ENCODE peak calls at places on chromosomes 3 and 15, in ten cellular contexts. S is HepG2; C is brain microvascular endothelial cell; R is AG08395; F is AG08396; B is RCC 7860; D is activated CD4-positive, alpha-beta T cell treated with anti-CD3 and anti-CD28 coated beads for 24 hours; W is kidney tubule cell; H is A549; A is HFFc6. Q is an unnamed sample.
A peak's percentile ranks its signal among the peaks of the same experiment; 100 is the strongest.

GRCh38 chr3:50850639-50851511 is 176.1 kb downstream of the DOCK3 start:
- DNase-seq in D (no peak), B (no peak), R (no peak), H (no peak), W (no peak), C (no peak), A (no peak), F (no peak), S (no peak), Q (no peak)

GRCh38 chr3:15317164-15317477 is 15.3 kb downstream of the SH3BP5 start:
- DNase-seq in F (peak; percentile 42), R (peak; percentile 61), S (no peak), W (no peak), B (no peak), D (no peak), A (peak; percentile 34), H (no peak), C (peak; percentile 49), Q (no peak)

GRCh38 chr3:37293646-37294045 is 119.3 kb upstream of the LRRFIP2 start:
- DNase-seq in W (no peak), F (no peak), H (no peak), B (no peak), R (no peak), S (no peak), C (no peak), D (no peak), A (no peak), Q (no peak)

GRCh38 chr15:25684521-25685215 is 178.5 kb downstream of the ATP10A start:
- DNase-seq in R (peak; percentile 87), H (no peak), C (peak; percentile 78), F (peak; percentile 57), S (no peak), W (peak; percentile 59), A (peak; percentile 85), D (no peak), B (peak; percentile 70), Q (no peak)

GRCh38 chr3:56291244-56291680 is 177.0 kb downstream of the ERC2 start:
- DNase-seq in H (no peak), C (peak; percentile 76), W (peak; percentile 12), A (no peak), F (no peak), R (no peak), S (no peak), B (no peak), D (no peak), Q (no peak)

GRCh38 chr3:72746412-72747411 is 101.5 kb downstream of the SHQ1 start:
- DNase-seq in R (no peak), C (peak; percentile 20), F (no peak), D (no peak), A (peak; percentile 12), S (no peak), B (no peak), W (peak; percentile 13), H (no peak), Q (no peak)

GRCh38 chr15:32112101-32112500 is 81.8 kb downstream of the CHRNA7 start:
- DNase-seq in D (no peak), H (no peak), F (no peak), R (no peak), A (no peak), B (no peak), W (no peak), S (no peak), C (no peak), Q (no peak)

GRCh38 chr15:37109151-37109912 is 9.0 kb upstream of the MEIS2 start:
- DNase-seq in R (no peak), S (no peak), D (no peak), A (no peak), W (no peak), H (no peak), F (no peak), C (no peak), B (no peak), Q (no peak)

GRCh38 chr3:9468460-9468859 is 71.0 kb downstream of the SETD5 start:
- DNase-seq in R (no peak), S (no peak), H (no peak), W (peak; percentile 42), A (peak; percentile 11), C (peak; percentile 7), F (peak; percentile 21), B (no peak), D (no peak), Q (no peak)

GRCh38 chr3:176926688-176927087 is 270.6 kb downstream of the TBL1XR1 start:
- DNase-seq in S (no peak), W (no peak), A (no peak), D (no peak), B (no peak), R (no peak), C (no peak), F (no peak), H (no peak), Q (no peak)

GRCh38 chr15:35141743-35142356 is 56.8 kb upstream of the NANOGP8 start:
- DNase-seq in R (peak; percentile 71), S (peak; percentile 0), W (peak; percentile 13), D (no peak), F (peak; percentile 29), A (peak; percentile 77), C (peak; percentile 17), B (no peak), H (peak; percentile 55), Q (no peak)

GRCh38 chr15:51322622-51323296 is 15.6 kb downstream of the CYP19A1 start:
- DNase-seq in R (no peak), A (no peak), F (no peak), W (no peak), C (no peak), S (no peak), B (no peak), D (no peak), H (no peak), Q (no peak)

GRCh38 chr3:175356899-175357324 is 497.8 kb downstream of the NAALADL2 start:
- DNase-seq in D (no peak), R (no peak), A (peak; percentile 3), H (peak; percentile 17), C (no peak), S (no peak), B (no peak), W (peak; percentile 55), F (no peak), Q (no peak)

GRCh38 chr3:136444581-136444980 is 194.4 kb downstream of the PCCB start:
- DNase-seq in A (no peak), F (no peak), R (no peak), C (no peak), S (no peak), B (no peak), W (no peak), D (no peak), H (no peak), Q (no peak)

GRCh38 chr3:36175113-36175812 is 205.0 kb upstream of the STAC start:
- DNase-seq in A (no peak), H (no peak), D (no peak), R (no peak), S (no peak), C (no peak), B (no peak), W (no peak), F (no peak), Q (no peak)

GRCh38 chr3:129001817-129002572 is 891 bp downstream of the EFCC1 start:
- DNase-seq in C (no peak), D (no peak), R (no peak), F (no peak), H (peak; percentile 44), A (no peak), W (peak; percentile 10), B (no peak), S (no peak), Q (no peak)

GRCh38 chr3:47817609-47818008 is 14.7 kb downstream of the DHX30 start:
- DNase-seq in R (no peak), A (no peak), S (no peak), H (no peak), W (no peak), F (no peak), D (no peak), C (no peak), B (no peak), Q (no peak)

GRCh38 chr15:66739287-66739686 is 37.3 kb downstream of the SMAD6 start:
- DNase-seq in R (no peak), H (no peak), D (no peak), B (no peak), F (no peak), C (no peak), A (no peak), W (no peak), S (no peak), Q (no peak)

GRCh38 chr3:13579089-13579488 is 30.2 kb downstream of the FBLN2 start:
- DNase-seq in B (peak; percentile 58), F (peak; percentile 75), W (peak; percentile 81), A (peak; percentile 92), D (no peak), S (no peak), C (peak; percentile 90), R (peak; percentile 81), H (no peak), Q (no peak)

GRCh38 chr3:197083486-197083885 is 53.9 kb upstream of the MELTF start:
- DNase-seq in W (peak; percentile 77), A (peak; percentile 80), F (peak; percentile 61), R (peak; percentile 71), S (no peak), D (peak; percentile 5), B (peak; percentile 60), C (peak; percentile 84), H (peak; percentile 6), Q (no peak)

GRCh38 chr15:61888074-61888780 is 172.0 kb downstream of the VPS13C start:
- DNase-seq in F (no peak), W (no peak), A (no peak), B (no peak), H (no peak), S (no peak), D (no peak), R (no peak), C (no peak), Q (no peak)

GRCh38 chr3:66348696-66349095 is 127.9 kb downstream of the SLC25A26 start:
- DNase-seq in H (no peak), W (no peak), C (no peak), F (no peak), R (no peak), S (no peak), A (no peak), D (no peak), B (no peak), Q (no peak)

Q was measured in NCI-H1436.